ENCODE peak calls at places on chromosomes 2 and 18, in ten cellular contexts. F is HAP-1, K is heart left ventricle, V is GM12865, W is fibroblast of lung, J is SJSA1, M is hepatocyte, P is cardiac fibroblast, R is kidney, X is astrocyte of the cerebellum. Q is an unnamed sample.

GRCh38 chr2:113826346-113827285 is 63.3 kb upstream of the ACTR3 start:
- DNase-seq in F (no peak), X (peak; percentile 68), R (no peak), J (no peak), W (no peak), M (no peak), P (no peak), V (no peak), K (no peak), Q (no peak)

GRCh38 chr2:38665854-38666577 is at the start of gene GALM:
- DNase-seq in P (peak; percentile 97), R (peak; percentile 93), M (peak; percentile 91), K (peak; percentile 86), W (peak; percentile 98), V (peak; percentile 72), F (peak; percentile 92), X (peak; percentile 88), J (peak; percentile 78), Q (peak; percentile 89)

GRCh38 chr2:29273004-29273703 is 157.9 kb downstream of the CLIP4 start:
- DNase-seq in F (no peak), J (no peak), K (no peak), P (no peak), V (no peak), R (no peak), W (no peak), X (no peak), M (no peak), Q (no peak)

GRCh38 chr2:207412787-207413310 is 116.9 kb upstream of the CREB1 start:
- DNase-seq in W (no peak), X (no peak), R (no peak), M (no peak), P (no peak), J (no peak), K (no peak), F (no peak), V (no peak), Q (no peak)

GRCh38 chr18:12960846-12961397 is 13.1 kb downstream of the SEH1L start:
- DNase-seq in K (no peak), R (no peak), M (peak; percentile 35), W (peak; percentile 59), P (peak; percentile 19), J (no peak), F (no peak), V (no peak), X (no peak), Q (no peak)

GRCh38 chr2:39696838-39697237 is 31.1 kb downstream of the TMEM178A start:
- DNase-seq in X (peak; percentile 84), V (no peak), M (peak; percentile 15), R (no peak), F (peak; percentile 48), P (peak; percentile 85), K (no peak), W (peak; percentile 92), J (no peak), Q (no peak)

GRCh38 chr2:88086401-88086800 is 18.8 kb downstream of the SMYD1 start:
- DNase-seq in F (no peak), R (no peak), X (no peak), K (no peak), J (no peak), V (no peak), M (no peak), P (no peak), W (no peak), Q (no peak)

GRCh38 chr2:215271466-215271865 is 40.4 kb upstream of the ATIC start:
- DNase-seq in P (no peak), K (no peak), V (no peak), J (no peak), W (no peak), X (no peak), F (no peak), R (no peak), M (no peak), Q (no peak)

GRCh38 chr2:38394041-38394440 is 17.0 kb upstream of the ATL2 start:
- DNase-seq in J (no peak), X (no peak), W (no peak), P (no peak), M (no peak), R (no peak), K (no peak), F (no peak), V (no peak), Q (no peak)

GRCh38 chr18:59900222-59901128 is 679 bp downstream of the PMAIP1 start:
- DNase-seq in F (peak; percentile 78), J (peak; percentile 67), W (peak; percentile 88), P (peak; percentile 77), K (peak; percentile 31), R (peak; percentile 81), M (peak; percentile 66), V (peak; percentile 92), X (no peak), Q (no peak)

GRCh38 chr2:41136966-41137494 is 685.1 kb upstream of the SLC8A1 start:
- DNase-seq in M (no peak), F (no peak), P (peak; percentile 33), X (peak; percentile 2), K (no peak), V (peak; percentile 5), J (no peak), R (no peak), W (peak; percentile 10), Q (no peak)

GRCh38 chr2:10256525-10257031 is 46.1 kb upstream of the HPCAL1 start:
- DNase-seq in F (no peak), J (no peak), R (peak; percentile 58), V (no peak), W (no peak), X (no peak), K (peak; percentile 13), P (no peak), M (no peak), Q (no peak)

GRCh38 chr2:63654959-63655358 is 66.2 kb downstream of the MDH1 start:
- DNase-seq in K (no peak), J (no peak), F (no peak), P (peak; percentile 45), X (peak; percentile 48), V (peak; percentile 58), W (peak; percentile 9), M (no peak), R (no peak), Q (no peak)

GRCh38 chr2:109128466-109129355 is at the start of gene SH3RF3:
- DNase-seq in M (peak; percentile 49), J (peak; percentile 57), V (peak; percentile 39), P (peak; percentile 64), F (no peak), X (no peak), R (peak; percentile 89), W (peak; percentile 60), K (peak; percentile 65), Q (peak; percentile 83)

GRCh38 chr2:45578056-45578843 is 32.8 kb downstream of the SRBD1 start:
- DNase-seq in X (no peak), J (no peak), R (no peak), V (peak; percentile 25), M (peak; percentile 20), K (no peak), P (peak; percentile 64), W (peak; percentile 72), F (peak; percentile 38), Q (no peak)

DNA sequence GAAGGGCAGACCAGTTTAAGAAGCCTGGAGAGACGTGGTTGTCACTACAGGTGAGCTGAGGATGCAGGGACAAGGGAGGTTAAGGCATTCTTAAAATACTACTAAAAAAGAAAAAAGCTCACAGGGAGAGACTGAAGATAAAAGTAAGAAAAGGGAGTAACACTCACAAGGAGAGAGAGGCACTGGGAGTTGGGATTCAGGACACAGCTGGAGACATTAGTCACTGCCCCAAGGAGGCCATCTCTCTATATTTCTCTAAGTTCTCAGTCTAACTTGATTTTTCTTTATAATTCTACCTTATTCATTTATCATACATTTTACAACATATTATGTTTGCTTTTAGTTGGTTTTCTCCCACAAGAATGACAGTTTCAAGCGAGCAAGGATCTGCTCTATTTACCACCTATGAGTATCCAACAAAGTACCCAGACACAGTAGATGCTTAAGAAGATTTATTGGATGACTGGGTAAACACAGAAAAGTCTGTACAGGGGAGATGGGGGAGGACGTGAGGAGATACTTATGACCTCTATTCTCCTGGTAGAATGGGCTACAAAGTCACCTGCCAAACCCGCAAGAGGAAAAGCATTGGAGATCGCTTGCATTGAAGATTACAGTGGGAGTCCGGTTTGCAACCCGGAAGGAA is 2.2 kb downstream of the SERPINE2 start:
- DNase-seq in M (no peak), J (no peak), V (no peak), X (no peak), K (no peak), R (no peak), W (no peak), F (no peak), P (no peak), Q (no peak)
- H3K4me3 ChIP-seq in M (no peak overlapping the region), J (no peak overlapping the region), V (no peak overlapping the region), X (no peak overlapping the region), K (peak overlapping the region; percentile 74), R (no peak overlapping the region), W (peak overlapping the region; percentile 77), F (no peak overlapping the region), P (no peak overlapping the region), Q (no peak overlapping the region)

GRCh38 chr2:25249785-25250184 is 81.4 kb upstream of the POMC start:
- DNase-seq in R (no peak), V (no peak), X (no peak), W (no peak), M (no peak), J (no peak), P (no peak), F (no peak), K (no peak), Q (no peak)
- H3K4me3 ChIP-seq in R (no peak overlapping the region), V (no peak overlapping the region), X (no peak overlapping the region), W (no peak overlapping the region), M (no peak overlapping the region), J (no peak overlapping the region), P (no peak overlapping the region), F (no peak overlapping the region), K (no peak overlapping the region), Q (no peak overlapping the region)

GRCh38 chr2:103818176-103818575 is 1035.7 kb upstream of the POU3F3 start:
- DNase-seq in W (no peak), M (no peak), F (no peak), X (no peak), V (no peak), J (no peak), P (no peak), R (no peak), K (no peak), Q (no peak)

GRCh38 chr2:103815732-103816131 is 1038.2 kb upstream of the POU3F3 start:
- DNase-seq in K (no peak), M (no peak), W (no peak), X (no peak), F (no peak), P (no peak), J (no peak), V (no peak), R (no peak), Q (no peak)

GRCh38 chr2:103819599-103819998 is 1034.3 kb upstream of the POU3F3 start:
- DNase-seq in K (no peak), W (no peak), R (no peak), F (no peak), M (no peak), X (no peak), J (no peak), P (no peak), V (no peak), Q (no peak)

GRCh38 chr2:103817746-103818145 is 1036.2 kb upstream of the POU3F3 start:
- DNase-seq in M (no peak), J (no peak), W (no peak), P (no peak), X (no peak), V (no peak), K (no peak), F (no peak), R (no peak), Q (no peak)
- H3K4me3 ChIP-seq in M (no peak overlapping the region), J (no peak overlapping the region), W (no peak overlapping the region), P (no peak overlapping the region), X (no peak overlapping the region), V (no peak overlapping the region), K (no peak overlapping the region), F (no peak overlapping the region), R (no peak overlapping the region), Q (no peak overlapping the region)

GRCh38 chr2:121092095-121092494 is 192.9 kb downstream of the TFCP2L1 start:
- DNase-seq in F (no peak), J (no peak), X (no peak), P (no peak), R (no peak), M (no peak), K (no peak), W (no peak), V (no peak), Q (no peak)
- H3K4me3 ChIP-seq in F (no peak overlapping the region), J (no peak overlapping the region), X (no peak overlapping the region), P (no peak overlapping the region), R (no peak overlapping the region), M (no peak overlapping the region), K (no peak overlapping the region), W (no peak overlapping the region), V (no peak overlapping the region), Q (no peak overlapping the region)